ENCODE peak calls at places on chromosome 15, in six cellular contexts. One of them, this sample, is unnamed.
A peak's percentile ranks its signal among the peaks of the same experiment; 100 is the strongest.

GRCh38 chr15:72474466-72474911 is 359 bp downstream of the ARIH1 start:
- DNase-seq in GM23248: no peak
- DNase-seq in IMR-90: no peak
- DNase-seq in ovary: no peak
- DNase-seq in left ventricle myocardium inferior: no peak
- DNase-seq in cardiac muscle cell: no peak
- DNase-seq in this sample: no peak

GRCh38 chr15:75348034-75348562 is 1.3 kb downstream of the NEIL1 start:
- DNase-seq in cardiac muscle cell: peak; percentile 13
- DNase-seq in IMR-90: no peak
- DNase-seq in ovary: peak; percentile 51
- DNase-seq in GM23248: peak; percentile 44
- DNase-seq in left ventricle myocardium inferior: no peak
- DNase-seq in this sample: peak; percentile 91

GRCh38 chr15:75584121-75584520 is 5.0 kb upstream of the PTPN9 start:
- DNase-seq in ovary: no peak
- DNase-seq in IMR-90: peak; percentile 24
- DNase-seq in cardiac muscle cell: no peak
- DNase-seq in left ventricle myocardium inferior: no peak
- DNase-seq in GM23248: peak; percentile 40
- DNase-seq in this sample: peak; percentile 58

GRCh38 chr15:69813881-69814280 is 283.8 kb downstream of the TLE3 start:
- DNase-seq in cardiac muscle cell: no peak
- DNase-seq in IMR-90: no peak
- DNase-seq in GM23248: no peak
- DNase-seq in ovary: no peak
- DNase-seq in left ventricle myocardium inferior: no peak
- DNase-seq in this sample: peak; percentile 38

GRCh38 chr15:70156781-70157261 is 59.1 kb upstream of the TLE3 start:
- DNase-seq in left ventricle myocardium inferior: peak; percentile 52
- DNase-seq in GM23248: peak; percentile 85
- DNase-seq in cardiac muscle cell: peak; percentile 68
- DNase-seq in ovary: peak; percentile 58
- DNase-seq in IMR-90: peak; percentile 34
- DNase-seq in this sample: peak; percentile 91

GRCh38 chr15:69896606-69897005 is 201.1 kb downstream of the TLE3 start:
- DNase-seq in ovary: no peak
- DNase-seq in cardiac muscle cell: peak; percentile 15
- DNase-seq in left ventricle myocardium inferior: no peak
- DNase-seq in GM23248: no peak
- DNase-seq in IMR-90: no peak
- DNase-seq in this sample: no peak

GRCh38 chr15:61936528-61937195 is 123.6 kb downstream of the VPS13C start:
- DNase-seq in IMR-90: no peak
- DNase-seq in cardiac muscle cell: no peak
- DNase-seq in GM23248: no peak
- DNase-seq in ovary: no peak
- DNase-seq in left ventricle myocardium inferior: no peak
- DNase-seq in this sample: no peak

GRCh38 chr15:85381850-85382751 is 1.7 kb downstream of the AKAP13 start:
- DNase-seq in ovary: no peak
- DNase-seq in cardiac muscle cell: no peak
- DNase-seq in GM23248: peak; percentile 53
- DNase-seq in left ventricle myocardium inferior: no peak
- DNase-seq in IMR-90: no peak
- DNase-seq in this sample: no peak

GRCh38 chr15:82873000-82873680 is 63.7 kb downstream of the WHAMM start:
- DNase-seq in cardiac muscle cell: no peak
- DNase-seq in GM23248: no peak
- DNase-seq in left ventricle myocardium inferior: peak; percentile 42
- DNase-seq in IMR-90: no peak
- DNase-seq in ovary: no peak
- DNase-seq in this sample: no peak

GRCh38 chr15:90086868-90087268 is 15.4 kb downstream of the IDH2 start:
- DNase-seq in IMR-90: peak; percentile 42
- DNase-seq in left ventricle myocardium inferior: no peak
- DNase-seq in ovary: peak; percentile 55
- DNase-seq in cardiac muscle cell: peak; percentile 53
- DNase-seq in GM23248: peak; percentile 63
- DNase-seq in this sample: peak; percentile 95

GRCh38 chr15:72770673-72771328 is 12.8 kb downstream of the ADPGK start:
- DNase-seq in ovary: no peak
- DNase-seq in GM23248: peak; percentile 16
- DNase-seq in IMR-90: no peak
- DNase-seq in left ventricle myocardium inferior: no peak
- DNase-seq in cardiac muscle cell: no peak
- DNase-seq in this sample: peak; percentile 17

GRCh38 chr15:85011210-85011571 is 29.5 kb downstream of the PDE8A start:
- DNase-seq in ovary: no peak
- DNase-seq in GM23248: no peak
- DNase-seq in IMR-90: no peak
- DNase-seq in cardiac muscle cell: no peak
- DNase-seq in left ventricle myocardium inferior: no peak
- DNase-seq in this sample: no peak

GRCh38 chr15:101027920-101028319 is 108.8 kb downstream of the LRRK1 start:
- DNase-seq in GM23248: no peak
- DNase-seq in left ventricle myocardium inferior: no peak
- DNase-seq in cardiac muscle cell: no peak
- DNase-seq in ovary: no peak
- DNase-seq in IMR-90: no peak
- DNase-seq in this sample: peak; percentile 44

GRCh38 chr15:46861796-46862195 is 855.5 kb upstream of the SEMA6D start:
- DNase-seq in ovary: no peak
- DNase-seq in GM23248: no peak
- DNase-seq in IMR-90: no peak
- DNase-seq in left ventricle myocardium inferior: no peak
- DNase-seq in cardiac muscle cell: no peak
- DNase-seq in this sample: no peak

GRCh38 chr15:65856821-65857455 is 12.4 kb upstream of the RAB11A start:
- DNase-seq in ovary: no peak
- DNase-seq in GM23248: peak; percentile 72
- DNase-seq in cardiac muscle cell: peak; percentile 65
- DNase-seq in IMR-90: peak; percentile 53
- DNase-seq in left ventricle myocardium inferior: peak; percentile 47
- DNase-seq in this sample: no peak

GRCh38 chr15:94246016-94246415 is 14.7 kb downstream of the MCTP2 start:
- DNase-seq in ovary: no peak
- DNase-seq in left ventricle myocardium inferior: no peak
- DNase-seq in IMR-90: no peak
- DNase-seq in GM23248: no peak
- DNase-seq in cardiac muscle cell: no peak
- DNase-seq in this sample: no peak

GRCh38 chr15:71730277-71731144 is 79.8 kb upstream of the NR2E3 start:
- DNase-seq in IMR-90: peak; percentile 77
- DNase-seq in cardiac muscle cell: peak; percentile 84
- DNase-seq in left ventricle myocardium inferior: peak; percentile 35
- DNase-seq in ovary: no peak
- DNase-seq in GM23248: peak; percentile 74
- DNase-seq in this sample: peak; percentile 87

GRCh38 chr15:86010398-86010797 is 69.3 kb upstream of the AGBL1 start:
- DNase-seq in IMR-90: no peak
- DNase-seq in cardiac muscle cell: no peak
- DNase-seq in ovary: no peak
- DNase-seq in left ventricle myocardium inferior: no peak
- DNase-seq in GM23248: no peak
- DNase-seq in this sample: no peak

GRCh38 chr15:85168642-85169173 is 187.1 kb downstream of the PDE8A start:
- DNase-seq in left ventricle myocardium inferior: no peak
- DNase-seq in cardiac muscle cell: peak; percentile 21
- DNase-seq in GM23248: peak; percentile 32
- DNase-seq in ovary: peak; percentile 26
- DNase-seq in IMR-90: peak; percentile 8
- DNase-seq in this sample: peak; percentile 54

GRCh38 chr15:34709866-34710265 is 44.9 kb downstream of the GJD2 start:
- DNase-seq in IMR-90: peak; percentile 60
- DNase-seq in ovary: no peak
- DNase-seq in cardiac muscle cell: no peak
- DNase-seq in GM23248: peak; percentile 72
- DNase-seq in left ventricle myocardium inferior: no peak
- DNase-seq in this sample: no peak

GRCh38 chr15:60899967-60900356 is 329.1 kb downstream of the RORA start:
- DNase-seq in ovary: no peak
- DNase-seq in IMR-90: no peak
- DNase-seq in left ventricle myocardium inferior: no peak
- DNase-seq in cardiac muscle cell: no peak
- DNase-seq in GM23248: no peak
- DNase-seq in this sample: no peak

DNA sequence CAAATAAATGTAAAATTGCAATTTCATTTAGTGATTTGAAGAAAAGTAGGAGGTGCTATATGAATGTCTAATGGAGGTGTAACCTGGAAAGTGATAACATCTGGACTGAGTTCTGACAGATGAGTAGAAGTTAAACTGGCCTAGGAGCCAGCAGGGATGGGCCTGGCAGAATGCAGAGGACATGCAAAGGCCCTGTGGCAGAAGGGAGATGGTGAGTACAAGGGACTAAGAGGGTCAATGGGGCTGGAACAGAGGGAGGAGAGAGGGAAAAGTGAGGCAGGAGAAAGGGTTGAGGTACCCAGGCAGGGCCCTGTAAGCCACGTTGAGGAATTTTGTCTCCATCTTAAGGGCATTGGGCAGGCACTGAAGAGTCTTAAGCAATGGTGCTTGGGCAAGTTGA is 3.4 kb upstream of the PPP1R14D start:
- DNase-seq in ovary: no peak
- DNase-seq in cardiac muscle cell: no peak
- DNase-seq in left ventricle myocardium inferior: no peak
- DNase-seq in IMR-90: no peak
- DNase-seq in GM23248: no peak
- DNase-seq in this sample: no peak
- H3K36me3 ChIP-seq in ovary: no peaks in the 10 kb centered on the region
- H3K36me3 ChIP-seq in cardiac muscle cell: no peaks in the 10 kb centered on the region
- H3K36me3 ChIP-seq in left ventricle myocardium inferior: no peaks in the 10 kb centered on the region
- H3K36me3 ChIP-seq in IMR-90: no peaks in the 10 kb centered on the region
- H3K36me3 ChIP-seq in GM23248: no peaks in the 10 kb centered on the region
- H3K36me3 ChIP-seq in this sample: no peaks in the 10 kb centered on the region

DNA sequence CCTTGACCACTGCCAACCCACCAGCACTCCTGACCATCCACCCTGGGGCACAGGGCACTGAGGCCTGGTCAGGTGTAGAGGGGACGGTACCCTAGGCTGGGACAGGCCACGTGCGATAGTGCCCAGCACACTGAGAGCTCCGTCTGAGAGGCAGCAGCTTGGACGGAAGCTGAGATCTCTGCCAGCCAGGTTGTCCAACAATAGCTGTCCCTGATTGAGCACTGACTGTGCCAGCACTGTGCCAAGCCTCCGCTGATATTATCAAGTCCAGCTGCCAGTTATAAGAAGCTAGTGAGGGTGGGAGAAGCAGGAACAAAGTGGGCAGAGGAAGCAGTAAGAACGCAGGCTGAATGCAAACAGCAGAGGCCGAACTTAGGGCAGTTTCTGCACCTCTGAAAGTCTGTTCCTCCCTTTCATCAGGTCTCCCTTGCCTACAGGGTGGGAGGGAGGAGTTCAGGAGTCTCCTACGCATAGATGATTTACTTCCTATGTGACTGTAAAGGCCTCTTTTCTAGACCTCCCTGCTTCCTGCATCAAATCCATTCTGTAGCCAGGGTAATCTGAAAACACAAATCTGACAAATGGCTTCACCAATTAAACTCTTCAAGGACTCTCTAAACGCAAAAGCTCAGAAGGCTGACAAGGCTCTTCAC is 29.7 kb downstream of the MRPS11 start:
- DNase-seq in GM23248: no peak
- DNase-seq in cardiac muscle cell: no peak
- DNase-seq in IMR-90: no peak
- DNase-seq in ovary: no peak
- DNase-seq in left ventricle myocardium inferior: peak; percentile 65
- DNase-seq in this sample: no peak
- H3K27ac ChIP-seq in GM23248: no peak overlapping the region
- H3K27ac ChIP-seq in cardiac muscle cell: no peak overlapping the region
- H3K27ac ChIP-seq in IMR-90: no peak overlapping the region
- H3K27ac ChIP-seq in ovary: no peak overlapping the region
- H3K27ac ChIP-seq in left ventricle myocardium inferior: peak overlapping the region; percentile 85
- H3K27ac ChIP-seq in this sample: no peak overlapping the region

DNA sequence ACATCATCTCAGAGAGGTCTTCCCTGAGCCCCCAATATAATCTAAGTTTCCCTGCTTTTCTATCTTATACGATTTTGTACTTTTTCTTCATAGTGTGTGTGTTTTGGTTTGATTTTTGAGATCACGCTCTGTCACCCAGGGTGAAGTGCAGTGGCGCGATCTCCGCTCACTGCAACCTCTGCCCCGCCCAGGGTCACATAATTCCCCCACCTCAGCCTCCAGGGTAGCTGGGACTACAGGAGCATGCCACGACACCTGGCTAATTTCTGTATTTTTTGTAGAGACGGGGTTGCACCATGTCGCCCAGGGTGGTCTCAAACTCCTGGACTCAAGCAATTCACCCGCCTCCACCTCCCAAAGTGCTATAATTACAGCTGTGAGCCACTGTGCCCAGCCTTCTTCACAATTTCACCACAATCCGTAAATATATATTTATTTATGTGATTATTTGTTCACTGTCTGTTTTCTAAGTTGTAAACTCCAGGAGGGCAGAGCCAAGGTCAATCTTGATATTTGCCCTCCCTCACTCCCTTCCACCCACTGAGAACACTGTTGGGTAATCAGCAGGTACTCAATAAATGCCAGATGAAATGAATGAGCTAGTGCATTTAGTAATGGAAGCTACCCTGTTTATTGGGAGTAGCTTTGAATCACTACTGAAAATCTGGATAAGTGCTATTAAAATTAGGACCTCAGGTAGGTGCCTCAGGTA is 547 bp upstream of the KNSTRN start:
- DNase-seq in IMR-90: no peak
- DNase-seq in left ventricle myocardium inferior: no peak
- DNase-seq in ovary: no peak
- DNase-seq in cardiac muscle cell: no peak
- DNase-seq in GM23248: no peak
- DNase-seq in this sample: no peak
- H3K4me3 ChIP-seq in IMR-90: no peak overlapping the region
- H3K4me3 ChIP-seq in left ventricle myocardium inferior: peak overlapping the region; percentile 87
- H3K4me3 ChIP-seq in ovary: no peak overlapping the region
- H3K4me3 ChIP-seq in cardiac muscle cell: no peak overlapping the region
- H3K4me3 ChIP-seq in GM23248: no peak overlapping the region
- H3K4me3 ChIP-seq in this sample: no peak overlapping the region

DNA sequence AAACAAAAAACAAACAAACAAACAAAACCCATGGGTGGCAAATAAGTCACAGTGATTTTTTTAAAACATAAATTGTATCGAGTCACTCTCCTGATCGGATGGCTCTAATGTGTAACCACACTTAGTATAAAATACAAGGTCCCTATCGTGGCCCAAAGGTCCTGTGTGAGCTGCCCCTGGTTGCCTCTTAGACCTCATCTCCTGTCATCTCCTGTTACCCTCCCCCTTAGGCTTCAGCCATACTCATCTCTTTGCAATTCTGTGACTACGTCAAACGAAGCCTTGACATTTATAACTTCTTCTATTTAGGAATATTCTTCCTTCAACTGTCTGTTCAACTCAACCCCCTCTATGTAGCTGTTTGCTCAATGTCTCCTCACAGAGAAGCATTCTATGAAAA is 43.9 kb upstream of the TTBK2 start:
- DNase-seq in IMR-90: no peak
- DNase-seq in GM23248: no peak
- DNase-seq in left ventricle myocardium inferior: no peak
- DNase-seq in cardiac muscle cell: no peak
- DNase-seq in ovary: no peak
- DNase-seq in this sample: no peak
- H3K36me3 ChIP-seq in IMR-90: peaks cover 31% of the 10 kb centered on the region
- H3K36me3 ChIP-seq in GM23248: peaks cover 28% of the 10 kb centered on the region
- H3K36me3 ChIP-seq in left ventricle myocardium inferior: peaks cover 79% of the 10 kb centered on the region
- H3K36me3 ChIP-seq in cardiac muscle cell: peaks cover 30% of the 10 kb centered on the region
- H3K36me3 ChIP-seq in ovary: no peaks in the 10 kb centered on the region
- H3K36me3 ChIP-seq in this sample: peaks cover 52% of the 10 kb centered on the region

This sample was measured in osteoblast.